ENCODE peak calls at places on chromosomes 5 and 9, in seven cellular contexts. One of them, this sample, is unnamed.
A peak's percentile ranks its signal among the peaks of the same experiment; 100 is the strongest.

GRCh38 chr5:74617203-74617602 is 23.3 kb downstream of the ENC1 start:
- DNase-seq in osteoblast: no peak
- DNase-seq in spleen: no peak
- DNase-seq in tibial nerve: no peak
- DNase-seq in GM20000: no peak
- DNase-seq in OCI-LY7: no peak
- DNase-seq in neural progenitor cell: no peak
- DNase-seq in this sample: no peak

GRCh38 chr5:56168066-56168478 is 65.1 kb downstream of the ANKRD55 start:
- DNase-seq in GM20000: no peak
- DNase-seq in neural progenitor cell: no peak
- DNase-seq in OCI-LY7: no peak
- DNase-seq in tibial nerve: no peak
- DNase-seq in spleen: no peak
- DNase-seq in osteoblast: no peak
- DNase-seq in this sample: no peak

GRCh38 chr9:6896562-6896961 is 138.8 kb downstream of the KDM4C start:
- DNase-seq in spleen: no peak
- DNase-seq in neural progenitor cell: no peak
- DNase-seq in GM20000: no peak
- DNase-seq in osteoblast: no peak
- DNase-seq in tibial nerve: no peak
- DNase-seq in OCI-LY7: no peak
- DNase-seq in this sample: no peak

GRCh38 chr5:14200312-14200990 is 57.3 kb downstream of the TRIO start:
- DNase-seq in GM20000: no peak
- DNase-seq in spleen: no peak
- DNase-seq in neural progenitor cell: no peak
- DNase-seq in osteoblast: no peak
- DNase-seq in tibial nerve: no peak
- DNase-seq in OCI-LY7: no peak
- DNase-seq in this sample: no peak

GRCh38 chr5:71872465-71872864 is 153.4 kb downstream of the CARTPT start:
- DNase-seq in neural progenitor cell: no peak
- DNase-seq in GM20000: no peak
- DNase-seq in osteoblast: no peak
- DNase-seq in spleen: no peak
- DNase-seq in tibial nerve: no peak
- DNase-seq in OCI-LY7: no peak
- DNase-seq in this sample: no peak

GRCh38 chr5:155147222-155147621 is 133.7 kb downstream of the KIF4B start:
- DNase-seq in tibial nerve: no peak
- DNase-seq in GM20000: no peak
- DNase-seq in osteoblast: peak; percentile 5
- DNase-seq in spleen: no peak
- DNase-seq in neural progenitor cell: no peak
- DNase-seq in OCI-LY7: no peak
- DNase-seq in this sample: no peak

GRCh38 chr5:104082754-104083153 is 520.2 kb upstream of the NUDT12 start:
- DNase-seq in spleen: no peak
- DNase-seq in GM20000: no peak
- DNase-seq in OCI-LY7: no peak
- DNase-seq in tibial nerve: no peak
- DNase-seq in osteoblast: no peak
- DNase-seq in neural progenitor cell: no peak
- DNase-seq in this sample: no peak

GRCh38 chr9:93302586-93303257 is 118.8 kb downstream of the WNK2 start:
- DNase-seq in OCI-LY7: peak; percentile 86
- DNase-seq in neural progenitor cell: peak; percentile 75
- DNase-seq in GM20000: peak; percentile 83
- DNase-seq in osteoblast: peak; percentile 98
- DNase-seq in tibial nerve: peak; percentile 47
- DNase-seq in spleen: peak; percentile 87
- DNase-seq in this sample: peak; percentile 86

GRCh38 chr9:79829566-79830347 is 258.0 kb downstream of the TLE4 start:
- DNase-seq in tibial nerve: no peak
- DNase-seq in GM20000: no peak
- DNase-seq in neural progenitor cell: no peak
- DNase-seq in spleen: no peak
- DNase-seq in osteoblast: no peak
- DNase-seq in OCI-LY7: no peak
- DNase-seq in this sample: no peak

GRCh38 chr9:83062653-83063527 is at the start of gene RASEF:
- DNase-seq in osteoblast: peak; percentile 82
- DNase-seq in spleen: peak; percentile 74
- DNase-seq in GM20000: no peak
- DNase-seq in tibial nerve: no peak
- DNase-seq in neural progenitor cell: peak; percentile 74
- DNase-seq in OCI-LY7: no peak
- DNase-seq in this sample: no peak

GRCh38 chr9:3856592-3856991 is 330.8 kb upstream of the RFX3 start:
- DNase-seq in OCI-LY7: no peak
- DNase-seq in tibial nerve: no peak
- DNase-seq in spleen: no peak
- DNase-seq in neural progenitor cell: no peak
- DNase-seq in GM20000: no peak
- DNase-seq in osteoblast: no peak
- DNase-seq in this sample: no peak

DNA sequence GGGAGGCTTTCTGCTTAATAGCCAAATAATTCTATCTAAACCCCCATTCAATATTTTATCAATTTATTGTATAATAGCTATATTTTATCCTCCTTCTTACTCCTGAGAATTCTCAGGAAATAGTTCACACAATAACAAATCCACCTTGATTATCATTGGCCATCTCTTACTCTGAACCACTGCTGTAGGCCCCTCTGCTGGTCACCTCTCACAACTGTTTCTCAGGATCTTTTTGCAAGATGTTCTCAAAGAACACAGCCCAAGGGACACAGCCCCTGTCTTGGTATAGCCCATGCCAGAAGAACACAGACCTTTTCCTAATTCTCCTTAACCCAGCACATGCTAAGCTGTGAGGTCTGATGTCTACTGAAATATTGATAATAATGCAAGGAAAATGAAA is 74.9 kb upstream of the HTR4 start:
- DNase-seq in OCI-LY7: no peak
- DNase-seq in GM20000: no peak
- DNase-seq in osteoblast: peak; percentile 54
- DNase-seq in neural progenitor cell: peak; percentile 26
- DNase-seq in spleen: no peak
- DNase-seq in tibial nerve: no peak
- DNase-seq in this sample: no peak
- TF ChIP-seq CTCF in OCI-LY7: peak; percentile 21
- TF ChIP-seq CTCF in GM20000: no peak
- TF ChIP-seq CTCF in osteoblast: peak; percentile 42
- TF ChIP-seq CTCF in neural progenitor cell: peak; percentile 42
- TF ChIP-seq CTCF in spleen: no peak
- TF ChIP-seq CTCF in tibial nerve: no peak
- TF ChIP-seq CTCF in this sample: no peak

GRCh38 chr5:117788596-117788995 is 1199.8 kb downstream of the DTWD2 start:
- DNase-seq in tibial nerve: no peak
- DNase-seq in neural progenitor cell: no peak
- DNase-seq in GM20000: no peak
- DNase-seq in OCI-LY7: no peak
- DNase-seq in spleen: no peak
- DNase-seq in osteoblast: no peak
- DNase-seq in this sample: no peak
- TF ChIP-seq CTCF in tibial nerve: no peak
- TF ChIP-seq CTCF in neural progenitor cell: no peak
- TF ChIP-seq CTCF in GM20000: no peak
- TF ChIP-seq CTCF in OCI-LY7: no peak
- TF ChIP-seq CTCF in spleen: no peak
- TF ChIP-seq CTCF in osteoblast: no peak
- TF ChIP-seq CTCF in this sample: no peak

DNA sequence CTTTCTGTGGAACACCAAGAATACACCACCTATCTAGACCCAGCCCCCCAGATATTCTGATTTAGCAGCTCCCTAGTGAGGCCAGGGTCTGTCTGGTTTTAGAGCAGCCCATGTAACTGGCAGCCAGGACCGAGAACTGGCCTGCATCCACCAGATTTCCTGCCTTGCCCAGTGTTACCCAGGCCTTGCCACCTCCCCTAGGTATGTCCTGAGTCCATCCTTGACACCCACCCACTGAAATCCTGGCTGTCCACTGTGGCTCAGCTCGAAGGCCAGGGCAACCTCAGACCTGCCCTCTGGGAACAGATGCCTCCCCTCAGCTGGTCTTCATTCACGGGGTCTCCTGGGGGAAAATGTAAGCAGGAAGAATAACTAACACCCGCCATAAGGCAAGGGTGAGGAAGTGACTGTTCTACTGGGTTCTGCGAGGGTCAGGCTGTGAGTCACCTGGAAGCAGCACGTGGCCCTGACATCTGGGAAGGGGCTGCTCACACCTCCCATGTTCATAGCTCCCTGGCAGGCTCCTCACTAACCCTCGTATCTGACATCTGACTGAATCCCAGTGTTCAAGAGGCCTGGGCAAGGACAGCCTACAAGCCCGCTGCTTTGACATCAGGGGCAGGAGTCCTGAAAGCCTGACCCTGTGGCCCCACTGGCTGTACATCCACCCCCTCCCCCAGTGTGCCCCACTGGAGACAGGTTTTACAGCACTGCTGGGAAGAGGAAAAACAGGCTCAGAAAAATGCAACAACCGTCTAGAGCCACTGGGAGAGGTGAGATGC is 72.7 kb downstream of the SEMA4D start:
- DNase-seq in tibial nerve: no peak
- DNase-seq in GM20000: no peak
- DNase-seq in spleen: peak; percentile 69
- DNase-seq in osteoblast: no peak
- DNase-seq in OCI-LY7: no peak
- DNase-seq in neural progenitor cell: no peak
- DNase-seq in this sample: no peak
- TF ChIP-seq CTCF in tibial nerve: no peak
- TF ChIP-seq CTCF in GM20000: no peak
- TF ChIP-seq CTCF in spleen: no peak
- TF ChIP-seq CTCF in osteoblast: no peak
- TF ChIP-seq CTCF in OCI-LY7: no peak
- TF ChIP-seq CTCF in neural progenitor cell: no peak
- TF ChIP-seq CTCF in this sample: no peak

GRCh38 chr5:62791059-62791458 is 212.4 kb downstream of the LRRC70 start:
- DNase-seq in spleen: no peak
- DNase-seq in GM20000: no peak
- DNase-seq in tibial nerve: no peak
- DNase-seq in OCI-LY7: no peak
- DNase-seq in neural progenitor cell: peak; percentile 11
- DNase-seq in osteoblast: no peak
- DNase-seq in this sample: no peak
- TF ChIP-seq CTCF in spleen: no peak
- TF ChIP-seq CTCF in GM20000: peak; percentile 18
- TF ChIP-seq CTCF in tibial nerve: peak; percentile 27
- TF ChIP-seq CTCF in OCI-LY7: peak; percentile 65
- TF ChIP-seq CTCF in neural progenitor cell: peak; percentile 39
- TF ChIP-seq CTCF in osteoblast: peak; percentile 37
- TF ChIP-seq CTCF in this sample: peak; percentile 33